ENCODE peak calls at places on chromosomes 4 and X, in seven cellular contexts. O is K562, G is endodermal cell, B is PC-3, Y is neuronal stem cell, A is H9, R is neural progenitor cell. T is an unnamed sample.

GRCh38 chr4:12265554-12265953 is 836.9 kb upstream of the HS3ST1 start:
- DNase-seq in O (no peak), G (no peak), B (no peak), Y (no peak), A (no peak), R (no peak), T (no peak)

GRCh38 chr4:115674485-115674884 is 561.1 kb upstream of the NDST4 start:
- DNase-seq in O (no peak), G (no peak), B (no peak), Y (no peak), A (no peak), R (no peak), T (no peak)

GRCh38 chr4:138643827-138644226 is 371.8 kb upstream of the NOCT start:
- DNase-seq in O (no peak), G (no peak), B (no peak), Y (no peak), A (no peak), R (no peak), T (no peak)

GRCh38 chrX:20042221-20042620 is 51.4 kb upstream of the BCLAF3 start:
- DNase-seq in O (no peak), G (no peak), B (peak), Y (no peak), A (no peak), R (no peak), T (no peak)

GRCh38 chr4:158159054-158159717 is 13.6 kb downstream of the GASK1B start:
- DNase-seq in O (no peak), G (no peak), B (peak), Y (no peak), A (no peak), R (no peak), T (no peak)

GRCh38 chr4:180084561-180084960 is 2158.6 kb upstream of the TENM3 start:
- DNase-seq in O (no peak), G (no peak), B (no peak), Y (no peak), A (no peak), R (no peak), T (no peak)

GRCh38 chrX:107135076-107135964 is 16.7 kb upstream of the RBM41 start:
- DNase-seq in O (peak), G (no peak), B (peak), Y (no peak), A (no peak), R (no peak), T (no peak)

GRCh38 chr4:77927991-77928925 is 65.6 kb downstream of the MRPL1 start:
- DNase-seq in O (no peak), G (no peak), B (peak), Y (no peak), A (no peak), R (no peak), T (no peak)

GRCh38 chr4:165288639-165289428 is 38.6 kb upstream of the MSMO1 start:
- DNase-seq in O (no peak), G (no peak), B (peak), Y (no peak), A (no peak), R (no peak), T (no peak)

GRCh38 chr4:54082168-54082567 is 17.8 kb upstream of the CHIC2 start:
- DNase-seq in O (no peak), G (no peak), B (peak), Y (no peak), A (no peak), R (no peak), T (no peak)

GRCh38 chr4:45946699-45947098 is 177.2 kb downstream of the GABRG1 start:
- DNase-seq in O (no peak), G (no peak), B (peak), Y (no peak), A (no peak), R (no peak), T (no peak)

GRCh38 chrX:53262918-53263394 is 18.4 kb downstream of the IQSEC2 start:
- DNase-seq in O (peak), G (no peak), B (peak), Y (no peak), A (no peak), R (no peak), T (no peak)

GRCh38 chr4:8818063-8818881 is 53.4 kb downstream of the HMX1 start:
- DNase-seq in O (no peak), G (no peak), B (no peak), Y (no peak), A (peak), R (peak), T (peak)

GRCh38 chr4:184812651-184813181 is 13.1 kb downstream of the ACSL1 start:
- DNase-seq in O (no peak), G (no peak), B (peak), Y (no peak), A (no peak), R (no peak), T (no peak)

GRCh38 chr4:48557478-48557877 is 67.4 kb downstream of the ZAR1 start:
- DNase-seq in O (peak), G (peak), B (peak), Y (no peak), A (peak), R (no peak), T (no peak)

GRCh38 chr4:138680251-138680650 is 335.3 kb upstream of the NOCT start:
- DNase-seq in O (no peak), G (no peak), B (peak), Y (no peak), A (no peak), R (no peak), T (no peak)

GRCh38 chrX:48511561-48511960 is 2.8 kb downstream of the PORCN start:
- DNase-seq in O (no peak), G (no peak), B (peak), Y (no peak), A (no peak), R (peak), T (peak)

GRCh38 chr4:118288097-118288496 is 64.7 kb downstream of the PRSS12 start:
- DNase-seq in O (no peak), G (no peak), B (no peak), Y (no peak), A (no peak), R (no peak), T (no peak)

GRCh38 chr4:184384810-184385557 is 89.4 kb downstream of the IRF2 start:
- DNase-seq in O (no peak), G (peak), B (no peak), Y (no peak), A (peak), R (peak), T (no peak)

GRCh38 chr4:143084566-143084965 is 100.2 kb upstream of the USP38 start:
- DNase-seq in O (no peak), G (peak), B (peak), Y (no peak), A (no peak), R (no peak), T (no peak)

GRCh38 chrX:29530520-29530919 is 684.8 kb upstream of the MAGEB2 start:
- DNase-seq in O (no peak), G (no peak), B (no peak), Y (no peak), A (no peak), R (no peak), T (no peak)

GRCh38 chrX:46125139-46125538 is 420.1 kb downstream of the ZNF674 start:
- DNase-seq in O (no peak), G (no peak), B (no peak), Y (no peak), A (no peak), R (no peak), T (no peak)

GRCh38 chr4:2962614-2963184 is 507 bp downstream of the NOP14 start:
- DNase-seq in O (peak), G (peak), B (peak), Y (peak), A (peak), R (peak), T (no peak)

GRCh38 chrX:68989865-68990606 is 161.2 kb downstream of the EFNB1 start:
- DNase-seq in O (no peak), G (peak), B (no peak), Y (peak), A (peak), R (peak), T (peak)

GRCh38 chrX:16185725-16186136 is 18.4 kb downstream of the MAGEB17 start:
- DNase-seq in O (peak), G (peak), B (peak), Y (no peak), A (no peak), R (no peak), T (no peak)

GRCh38 chrX:154019061-154019621 is 561 bp downstream of the IRAK1 start:
- DNase-seq in O (peak), G (no peak), B (no peak), Y (no peak), A (no peak), R (peak), T (peak)

GRCh38 chrX:43750248-43750676 is 94.2 kb downstream of the MAOA start:
- DNase-seq in O (peak), G (peak), B (peak), Y (peak), A (peak), R (peak), T (no peak)

GRCh38 chr4:100075486-100076270 is 114.6 kb downstream of the DDIT4L start:
- DNase-seq in O (no peak), G (no peak), B (no peak), Y (no peak), A (no peak), R (no peak), T (no peak)

GRCh38 chr4:173448919-173449641 is 50.2 kb upstream of the SCRG1 start:
- DNase-seq in O (peak), G (peak), B (no peak), Y (no peak), A (no peak), R (no peak), T (no peak)

GRCh38 chr4:144181386-144181785 is 40.9 kb upstream of the GYPA start:
- DNase-seq in O (no peak), G (no peak), B (no peak), Y (no peak), A (no peak), R (no peak), T (no peak)
- H3K9ac ChIP-seq in O (no peak), G (no peak), B (no peak), Y (no peak), A (no peak), R (no peak), T (no peak)

DNA sequence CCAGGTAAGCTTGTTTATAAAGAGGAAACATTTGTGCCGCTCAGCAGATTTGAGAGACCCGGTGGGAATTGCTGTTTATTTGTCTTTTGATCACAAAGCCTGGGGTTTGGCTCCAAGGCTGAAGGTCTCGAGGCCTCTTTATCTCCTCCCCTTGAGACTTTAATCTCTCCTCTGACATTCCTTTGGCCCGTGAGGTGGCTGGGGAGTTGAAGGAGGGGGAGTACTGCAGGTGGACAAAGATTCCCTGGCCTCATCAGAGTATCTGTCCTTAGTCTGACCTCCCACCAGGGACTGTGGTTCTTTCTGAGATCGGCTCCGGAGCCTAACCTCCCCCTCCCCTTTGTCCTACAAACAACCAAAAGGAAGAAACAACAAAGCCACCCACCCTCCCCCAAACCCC is 216.5 kb downstream of the MID1IP1 start:
- DNase-seq in O (no peak), G (peak), B (no peak), Y (peak), A (no peak), R (peak), T (no peak)
- H3K9ac ChIP-seq in O (no peak), G (no peak), B (no peak), Y (no peak), A (no peak), R (no peak), T (no peak)

DNA sequence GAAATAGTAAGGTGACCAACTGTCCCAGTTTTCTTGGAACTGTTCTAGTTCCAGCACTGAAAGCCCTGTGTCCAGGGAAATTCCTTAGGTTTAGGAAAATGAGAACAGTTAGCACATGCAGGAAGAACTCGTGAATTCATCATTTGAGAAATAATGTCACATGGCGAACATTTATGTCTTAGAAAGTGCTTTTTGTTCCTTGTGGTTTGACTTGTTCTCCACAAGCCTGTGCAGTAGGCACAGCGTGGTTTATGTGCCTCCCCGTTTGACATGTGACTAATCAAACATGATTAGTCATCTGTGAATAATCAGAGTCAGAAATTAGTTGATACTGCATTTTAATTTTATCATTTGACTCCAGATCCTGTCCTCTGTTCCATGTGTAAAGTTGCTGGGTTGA is 556.0 kb upstream of the CPEB2 start:
- DNase-seq in O (no peak), G (no peak), B (peak), Y (no peak), A (no peak), R (no peak), T (no peak)
- H3K9ac ChIP-seq in O (no peak), G (no peak), B (no peak), Y (no peak), A (no peak), R (no peak), T (no peak)

DNA sequence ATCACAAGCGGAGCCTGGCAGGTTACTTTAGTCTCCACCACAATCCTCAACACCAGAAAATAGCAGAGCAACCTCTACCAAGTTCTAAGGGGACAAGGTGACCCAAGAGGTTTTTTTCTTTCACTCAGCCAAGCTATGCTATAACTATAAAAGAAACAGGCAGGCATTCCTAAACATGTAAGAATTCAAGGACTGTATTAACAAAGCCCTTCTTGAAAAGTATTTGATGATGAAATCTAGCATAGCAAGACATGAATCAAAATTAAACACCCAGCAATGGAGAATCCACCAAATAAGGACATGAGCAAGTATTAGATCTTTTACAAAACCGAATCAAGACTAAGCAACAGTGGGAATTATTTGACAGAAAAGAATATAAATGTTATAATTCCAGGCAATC is 25.7 kb upstream of the C1QTNF7 start:
- DNase-seq in O (no peak), G (no peak), B (no peak), Y (no peak), A (no peak), R (no peak), T (no peak)
- H3K9ac ChIP-seq in O (no peak), G (no peak), B (no peak), Y (no peak), A (no peak), R (no peak), T (no peak)

GRCh38 chr4:145735777-145736176 is 55.8 kb downstream of the C4orf51 start:
- DNase-seq in O (no peak), G (no peak), B (peak), Y (no peak), A (no peak), R (no peak), T (no peak)
- H3K9ac ChIP-seq in O (no peak), G (no peak), B (no peak), Y (no peak), A (no peak), R (no peak), T (no peak)

GRCh38 chr4:109611045-109611616 is 51.1 kb downstream of the MCUB start:
- DNase-seq in O (no peak), G (no peak), B (no peak), Y (no peak), A (no peak), R (no peak), T (no peak)
- H3K9ac ChIP-seq in O (no peak), G (no peak), B (no peak), Y (no peak), A (no peak), R (no peak), T (no peak)

GRCh38 chr4:64857198-64857597 is 447.9 kb upstream of the TECRL start:
- DNase-seq in O (no peak), G (no peak), B (peak), Y (no peak), A (no peak), R (no peak), T (no peak)
- H3K9ac ChIP-seq in O (no peak), G (no peak), B (no peak), Y (no peak), A (no peak), R (no peak), T (no peak)

DNA sequence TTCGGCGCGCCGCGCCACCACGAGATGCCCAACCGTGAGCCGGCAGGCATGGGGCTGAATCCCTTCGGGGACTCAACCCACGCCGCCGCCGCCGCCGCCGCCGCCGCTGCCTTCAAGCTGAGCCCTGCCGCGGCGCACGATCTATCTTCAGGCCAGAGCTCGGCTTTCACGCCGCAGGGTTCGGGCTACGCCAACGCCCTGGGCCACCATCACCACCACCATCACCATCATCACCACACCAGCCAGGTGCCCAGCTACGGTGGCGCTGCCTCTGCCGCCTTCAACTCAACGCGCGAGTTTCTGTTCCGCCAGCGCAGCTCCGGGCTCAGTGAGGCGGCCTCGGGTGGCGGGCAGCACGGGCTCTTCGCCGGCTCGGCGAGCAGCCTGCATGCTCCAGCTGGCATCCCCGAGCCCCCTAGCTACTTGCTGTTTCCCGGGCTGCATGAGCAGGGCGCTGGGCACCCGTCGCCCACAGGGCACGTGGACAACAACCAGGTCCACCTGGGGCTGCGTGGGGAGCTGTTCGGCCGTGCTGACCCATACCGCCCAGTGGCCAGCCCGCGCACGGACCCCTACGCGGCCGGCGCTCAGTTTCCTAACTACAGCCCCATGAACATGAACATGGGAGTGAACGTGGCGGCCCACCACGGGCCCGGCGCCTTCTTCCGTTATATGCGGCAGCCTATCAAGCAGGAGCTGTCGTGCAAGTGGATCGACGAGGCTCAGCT is 983 bp downstream of the ZIC3 start:
- DNase-seq in O (no peak), G (peak), B (no peak), Y (no peak), A (no peak), R (peak), T (peak)
- H3K9ac ChIP-seq in O (no peak), G (peak), B (no peak), Y (peak), A (peak), R (no peak), T (no peak)